ENCODE peak calls at places on chromosomes 5 and 9, in four cellular contexts. W is PC-3, D is adipocyte, M is mammary epithelial cell. X is an unnamed sample.
A peak's percentile ranks its signal among the peaks of the same experiment; 100 is the strongest.

GRCh38 chr9:20427359-20427758 is 194.9 kb downstream of the MLLT3 start:
- DNase-seq in M (no peak), D (no peak), W (no peak), X (no peak)

GRCh38 chr5:57595530-57596098 is 113.0 kb upstream of the ACTBL2 start:
- DNase-seq in D (no peak), W (no peak), M (no peak), X (no peak)

GRCh38 chr5:9653811-9654210 is 23.7 kb upstream of the TAS2R1 start:
- DNase-seq in D (peak; percentile 97), W (peak; percentile 98), M (peak; percentile 78), X (peak; percentile 36)

GRCh38 chr5:36494756-36495637 is 111.4 kb upstream of the SLC1A3 start:
- DNase-seq in M (peak; percentile 32), D (no peak), W (peak; percentile 66), X (no peak)

GRCh38 chr9:16417101-16417500 is 453.4 kb downstream of the BNC2 start:
- DNase-seq in M (peak; percentile 74), D (peak; percentile 78), W (peak; percentile 86), X (no peak)

GRCh38 chr5:75405296-75405695 is 68.3 kb downstream of the HMGCR start:
- DNase-seq in W (no peak), D (no peak), M (peak; percentile 32), X (peak; percentile 14)

GRCh38 chr9:70566066-70566465 is 151.6 kb upstream of the KLF9 start:
- DNase-seq in M (no peak), D (no peak), W (no peak), X (no peak)

GRCh38 chr9:14343948-14344547 is 30.1 kb upstream of the NFIB start:
- DNase-seq in M (no peak), W (no peak), D (no peak), X (no peak)

GRCh38 chr5:151925396-151925750 is 722 bp upstream of the GLRA1 start:
- DNase-seq in D (no peak), M (no peak), W (no peak), X (no peak)

GRCh38 chr5:12248831-12249230 is 344.6 kb upstream of the CTNND2 start:
- DNase-seq in W (no peak), D (no peak), M (no peak), X (no peak)

GRCh38 chr9:130892503-130893249 is 3.9 kb downstream of the QRFP start:
- DNase-seq in M (no peak), D (no peak), W (no peak), X (no peak)
- H3K9ac ChIP-seq in M (no peak overlapping the region), D (no peak overlapping the region), W (no peak overlapping the region), X (no peak overlapping the region)

GRCh38 chr5:149144637-149145036 is 3.3 kb downstream of the ABLIM3 start:
- DNase-seq in M (no peak), D (no peak), W (peak; percentile 43), X (no peak)
- H3K4me1 ChIP-seq in M (peaks cover 7% of the 10 kb centered on the region), D (peaks cover 46% of the 10 kb centered on the region), W (peaks cover 41% of the 10 kb centered on the region), X (no peaks in the 10 kb centered on the region)

GRCh38 chr9:114344692-114345091 is 15.0 kb downstream of the ORM2 start:
- DNase-seq in D (no peak), W (no peak), M (no peak), X (no peak)
- H3K9ac ChIP-seq in D (no peak overlapping the region), W (no peak overlapping the region), M (no peak overlapping the region), X (no peak overlapping the region)

DNA sequence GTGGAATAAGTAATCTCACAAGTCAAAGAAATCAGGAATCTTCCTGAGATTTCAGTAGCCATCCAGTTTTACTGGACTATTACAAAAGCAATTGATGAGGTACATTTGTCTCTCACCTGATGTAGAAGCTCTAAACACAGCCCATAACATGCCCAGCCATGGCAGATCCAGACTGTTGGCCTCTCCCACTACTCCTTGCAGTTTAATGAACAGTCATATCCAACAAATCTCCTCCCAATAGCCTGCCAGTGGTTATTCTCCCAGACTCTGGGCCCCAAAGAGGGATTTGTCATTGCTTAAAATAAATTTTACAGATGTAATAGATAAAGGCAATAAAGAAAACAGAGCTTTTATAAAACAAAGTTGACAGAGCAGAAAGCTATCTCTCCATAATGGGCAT is 80.8 kb downstream of the ZNF608 start:
- DNase-seq in M (no peak), W (no peak), D (no peak), X (no peak)
- H3K4me1 ChIP-seq in M (peaks cover 37% of the 10 kb centered on the region), W (peaks cover 19% of the 10 kb centered on the region), D (peaks cover 36% of the 10 kb centered on the region), X (peaks cover 27% of the 10 kb centered on the region)

GRCh38 chr5:149452007-149452664 is 73.0 kb upstream of the IL17B start:
- DNase-seq in M (no peak), D (peak; percentile 61), W (no peak), X (peak; percentile 95)

GRCh38 chr5:149455889-149456409 is 76.9 kb upstream of the IL17B start:
- DNase-seq in D (peak; percentile 68), W (peak; percentile 78), M (peak; percentile 44), X (no peak)

GRCh38 chr5:149452665-149453617 is 73.8 kb upstream of the IL17B start:
- DNase-seq in D (peak; percentile 96), M (peak; percentile 90), W (peak; percentile 34), X (peak; percentile 96)

GRCh38 chr5:149456597-149457392 is 77.7 kb upstream of the IL17B start:
- DNase-seq in W (no peak), M (no peak), D (no peak), X (no peak)

DNA sequence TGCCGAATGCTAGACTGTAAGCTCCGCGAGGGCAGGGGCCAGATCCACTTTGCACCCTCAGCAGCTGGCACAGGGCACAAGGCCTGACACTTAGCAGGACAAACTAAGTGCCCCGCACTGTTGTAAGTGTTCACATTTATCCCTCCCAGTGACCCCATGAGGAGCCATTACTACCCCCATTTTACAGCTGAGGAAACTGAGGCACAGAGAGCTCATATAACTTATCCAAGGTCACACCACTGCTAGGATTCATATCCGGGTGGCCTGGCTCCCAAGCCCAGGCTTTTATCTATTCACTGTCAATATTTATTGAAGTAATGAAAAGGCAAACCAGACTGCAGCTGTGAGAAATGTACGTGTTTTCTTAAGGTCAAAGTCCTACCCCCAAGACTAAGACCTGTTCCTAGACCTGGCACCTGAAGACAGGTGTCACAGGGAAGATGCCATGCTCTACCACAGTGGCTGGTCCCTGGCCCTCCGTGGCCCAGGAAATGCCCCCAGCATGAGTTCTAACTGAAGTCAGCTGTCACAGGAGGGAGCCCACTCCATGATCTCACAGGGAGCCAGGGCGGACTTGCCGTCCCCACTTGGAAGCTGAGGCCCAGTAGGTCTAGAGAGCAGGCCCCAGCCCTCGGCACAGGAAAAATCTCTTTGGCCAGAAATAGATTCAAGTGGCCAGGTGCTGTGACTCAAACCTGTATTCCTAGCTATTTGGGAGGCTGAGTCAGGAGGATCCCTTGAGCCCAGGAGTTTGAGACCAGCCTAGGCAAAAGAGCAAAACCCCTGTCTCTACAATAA is 74.7 kb upstream of the IL17B start:
- DNase-seq in W (no peak), M (no peak), D (no peak), X (no peak)
- H3K9ac ChIP-seq in W (no peak overlapping the region), M (peak overlapping the region; percentile 6), D (peak overlapping the region; percentile 82), X (no peak overlapping the region)

X was measured in mesendoderm.